ENCODE peak calls at places on chromosome 3, in ten cellular contexts. H is osteocyte, T is T-helper 2 cell, X is A172, F is T1000, Z is AML-193, N is right cardiac atrium, V is HS-5, M is breast epithelium, W is anterior cingulate cortex. I is an unnamed sample.

GRCh38 chr3:195914648-195915473 is 6.5 kb upstream of the TNK2 start:
- DNase-seq in X (peak; percentile 100), W (no peak), Z (no peak), V (peak; percentile 99), M (peak; percentile 96), T (peak; percentile 88), H (peak; percentile 95), F (no peak), N (peak; percentile 92), I (peak; percentile 83)

GRCh38 chr3:7536510-7536909 is 675.6 kb downstream of the GRM7 start:
- DNase-seq in W (no peak), M (no peak), V (no peak), H (no peak), X (no peak), Z (no peak), T (no peak), N (peak; percentile 35), F (no peak), I (no peak)

GRCh38 chr3:146314871-146315270 is 64.0 kb upstream of the PLSCR4 start:
- DNase-seq in V (no peak), M (no peak), F (no peak), W (no peak), X (no peak), Z (no peak), T (no peak), N (no peak), H (no peak), I (no peak)

GRCh38 chr3:183330881-183331280 is 77.8 kb downstream of the B3GNT5 start:
- DNase-seq in H (no peak), T (no peak), W (no peak), N (no peak), F (no peak), V (no peak), X (no peak), M (no peak), Z (no peak), I (no peak)

GRCh38 chr3:54185740-54186139 is 63.4 kb downstream of the CACNA2D3 start:
- DNase-seq in H (no peak), M (no peak), F (no peak), X (no peak), W (no peak), T (no peak), N (no peak), Z (no peak), V (no peak), I (no peak)

GRCh38 chr3:107710851-107711250 is 188.1 kb downstream of the BBX start:
- DNase-seq in M (no peak), X (peak; percentile 70), H (no peak), W (no peak), N (peak; percentile 51), F (no peak), T (no peak), V (no peak), Z (no peak), I (no peak)

GRCh38 chr3:188421151-188421821 is 267.3 kb downstream of the LPP start:
- DNase-seq in F (no peak), W (no peak), V (peak; percentile 67), H (no peak), X (peak; percentile 52), N (no peak), Z (no peak), T (no peak), M (no peak), I (no peak)

GRCh38 chr3:11362600-11362999 is 90.4 kb downstream of the ATG7 start:
- DNase-seq in N (no peak), M (no peak), V (no peak), W (no peak), X (no peak), T (no peak), Z (no peak), F (no peak), H (no peak), I (no peak)

GRCh38 chr3:160129459-160130061 is 95.7 kb upstream of the C3orf80 start:
- DNase-seq in H (no peak), N (no peak), W (no peak), T (no peak), V (peak; percentile 95), F (peak; percentile 16), M (no peak), X (peak; percentile 100), Z (peak; percentile 97), I (no peak)

GRCh38 chr3:97883736-97884135 is 61.9 kb downstream of the CRYBG3 start:
- DNase-seq in V (no peak), T (no peak), H (no peak), X (no peak), Z (no peak), W (no peak), F (no peak), N (no peak), M (no peak), I (no peak)

GRCh38 chr3:151330374-151330773 is 1.0 kb upstream of the P2RY13 start:
- DNase-seq in N (no peak), H (no peak), W (no peak), V (no peak), Z (no peak), M (no peak), T (no peak), X (no peak), F (no peak), I (no peak)

GRCh38 chr3:59726279-59726678 is 676.5 kb upstream of the CFAP20DC start:
- DNase-seq in V (no peak), W (no peak), Z (no peak), X (no peak), N (no peak), H (no peak), T (no peak), F (no peak), M (no peak), I (no peak)

GRCh38 chr3:183254816-183255730 is 2.0 kb downstream of the B3GNT5 start:
- DNase-seq in M (no peak), Z (peak; percentile 34), N (no peak), F (no peak), X (no peak), V (no peak), H (no peak), W (no peak), T (no peak), I (peak; percentile 14)

GRCh38 chr3:42541079-42541478 is 38.6 kb downstream of the VIPR1 start:
- DNase-seq in X (no peak), V (no peak), H (no peak), Z (no peak), T (no peak), W (no peak), N (no peak), F (no peak), M (no peak), I (no peak)

GRCh38 chr3:52801839-52802238 is 7.2 kb downstream of the ITIH3 start:
- DNase-seq in N (no peak), X (no peak), F (no peak), T (no peak), H (no peak), Z (no peak), V (no peak), W (no peak), M (no peak), I (no peak)